ENCODE peak calls at places on chromosomes 6 and 20, in six cellular contexts. One of them, this sample, is unnamed. For H3K4me1 and H3K36me3, the result is how much of the 10 kb centered on the place peaks cover.

GRCh38 chr6:47253136-47253535 is 56.6 kb downstream of the TNFRSF21 start:
- DNase-seq in CD8-positive, alpha-beta memory T cell: no peak
- DNase-seq in GM23248: no peak
- DNase-seq in mesendoderm: no peak
- DNase-seq in effector memory CD4-positive, alpha-beta T cell: no peak
- DNase-seq in cardiac muscle cell: no peak
- DNase-seq in this sample: no peak

GRCh38 chr20:10501377-10501776 is 66.3 kb downstream of the SLX4IP start:
- DNase-seq in CD8-positive, alpha-beta memory T cell: no peak
- DNase-seq in GM23248: no peak
- DNase-seq in mesendoderm: no peak
- DNase-seq in effector memory CD4-positive, alpha-beta T cell: no peak
- DNase-seq in cardiac muscle cell: no peak
- DNase-seq in this sample: peak

GRCh38 chr20:25287631-25288290 is 39.9 kb downstream of the PYGB start:
- DNase-seq in CD8-positive, alpha-beta memory T cell: no peak
- DNase-seq in GM23248: no peak
- DNase-seq in mesendoderm: no peak
- DNase-seq in effector memory CD4-positive, alpha-beta T cell: no peak
- DNase-seq in cardiac muscle cell: no peak
- DNase-seq in this sample: no peak

GRCh38 chr6:63910863-63911665 is 275.5 kb downstream of the PHF3 start:
- DNase-seq in CD8-positive, alpha-beta memory T cell: no peak
- DNase-seq in GM23248: no peak
- DNase-seq in mesendoderm: no peak
- DNase-seq in effector memory CD4-positive, alpha-beta T cell: no peak
- DNase-seq in cardiac muscle cell: no peak
- DNase-seq in this sample: no peak

GRCh38 chr6:26043389-26044139 is 43.7 kb upstream of the HFE start:
- DNase-seq in CD8-positive, alpha-beta memory T cell: peak
- DNase-seq in GM23248: peak
- DNase-seq in mesendoderm: peak
- DNase-seq in effector memory CD4-positive, alpha-beta T cell: peak
- DNase-seq in cardiac muscle cell: no peak
- DNase-seq in this sample: peak

GRCh38 chr6:163671355-163671754 is 256.8 kb downstream of the QKI start:
- DNase-seq in CD8-positive, alpha-beta memory T cell: no peak
- DNase-seq in GM23248: no peak
- DNase-seq in mesendoderm: no peak
- DNase-seq in effector memory CD4-positive, alpha-beta T cell: no peak
- DNase-seq in cardiac muscle cell: no peak
- DNase-seq in this sample: no peak

GRCh38 chr6:146598785-146599405 is at the start of gene ADGB:
- DNase-seq in CD8-positive, alpha-beta memory T cell: no peak
- DNase-seq in GM23248: peak
- DNase-seq in mesendoderm: peak
- DNase-seq in effector memory CD4-positive, alpha-beta T cell: no peak
- DNase-seq in cardiac muscle cell: peak
- DNase-seq in this sample: no peak

GRCh38 chr6:85329193-85329592 is 120.7 kb upstream of the NT5E start:
- DNase-seq in CD8-positive, alpha-beta memory T cell: no peak
- DNase-seq in GM23248: no peak
- DNase-seq in mesendoderm: no peak
- DNase-seq in effector memory CD4-positive, alpha-beta T cell: no peak
- DNase-seq in cardiac muscle cell: no peak
- DNase-seq in this sample: no peak

GRCh38 chr6:25181923-25182322 is 97.3 kb upstream of the CARMIL1 start:
- DNase-seq in CD8-positive, alpha-beta memory T cell: no peak
- DNase-seq in GM23248: peak
- DNase-seq in mesendoderm: peak
- DNase-seq in effector memory CD4-positive, alpha-beta T cell: no peak
- DNase-seq in cardiac muscle cell: no peak
- DNase-seq in this sample: no peak

GRCh38 chr6:127924440-127924839 is 23.6 kb upstream of the THEMIS start:
- DNase-seq in CD8-positive, alpha-beta memory T cell: no peak
- DNase-seq in GM23248: no peak
- DNase-seq in mesendoderm: no peak
- DNase-seq in effector memory CD4-positive, alpha-beta T cell: no peak
- DNase-seq in cardiac muscle cell: no peak
- DNase-seq in this sample: no peak

GRCh38 chr20:3420211-3420707 is 12.8 kb upstream of the DNAAF9 start:
- DNase-seq in CD8-positive, alpha-beta memory T cell: no peak
- DNase-seq in GM23248: peak
- DNase-seq in mesendoderm: no peak
- DNase-seq in effector memory CD4-positive, alpha-beta T cell: no peak
- DNase-seq in cardiac muscle cell: no peak
- DNase-seq in this sample: peak

GRCh38 chr6:26556263-26557070 is 18.3 kb downstream of the HMGN4 start:
- DNase-seq in CD8-positive, alpha-beta memory T cell: no peak
- DNase-seq in GM23248: peak
- DNase-seq in mesendoderm: peak
- DNase-seq in effector memory CD4-positive, alpha-beta T cell: no peak
- DNase-seq in cardiac muscle cell: no peak
- DNase-seq in this sample: peak

GRCh38 chr20:58073945-58074920 is 154.2 kb downstream of the ANKRD60 start:
- DNase-seq in CD8-positive, alpha-beta memory T cell: no peak
- DNase-seq in GM23248: peak
- DNase-seq in mesendoderm: peak
- DNase-seq in effector memory CD4-positive, alpha-beta T cell: no peak
- DNase-seq in cardiac muscle cell: no peak
- DNase-seq in this sample: no peak

GRCh38 chr20:47287609-47288144 is 68.8 kb downstream of the ZMYND8 start:
- DNase-seq in CD8-positive, alpha-beta memory T cell: no peak
- DNase-seq in GM23248: no peak
- DNase-seq in mesendoderm: no peak
- DNase-seq in effector memory CD4-positive, alpha-beta T cell: no peak
- DNase-seq in cardiac muscle cell: no peak
- DNase-seq in this sample: no peak

GRCh38 chr6:7058250-7058923 is 49.4 kb upstream of the RREB1 start:
- DNase-seq in CD8-positive, alpha-beta memory T cell: no peak
- DNase-seq in GM23248: peak
- DNase-seq in mesendoderm: peak
- DNase-seq in effector memory CD4-positive, alpha-beta T cell: no peak
- DNase-seq in cardiac muscle cell: peak
- DNase-seq in this sample: no peak

GRCh38 chr6:159693894-159694545 is 979 bp upstream of the SOD2 start:
- DNase-seq in CD8-positive, alpha-beta memory T cell: no peak
- DNase-seq in GM23248: peak
- DNase-seq in mesendoderm: peak
- DNase-seq in effector memory CD4-positive, alpha-beta T cell: peak
- DNase-seq in cardiac muscle cell: peak
- DNase-seq in this sample: peak

GRCh38 chr20:2123720-2124119 is 22.1 kb downstream of the STK35 start:
- DNase-seq in CD8-positive, alpha-beta memory T cell: no peak
- DNase-seq in GM23248: peak
- DNase-seq in mesendoderm: no peak
- DNase-seq in effector memory CD4-positive, alpha-beta T cell: no peak
- DNase-seq in cardiac muscle cell: no peak
- DNase-seq in this sample: no peak

GRCh38 chr6:96015791-96016776 is at the start of gene FUT9:
- DNase-seq in CD8-positive, alpha-beta memory T cell: no peak
- DNase-seq in GM23248: no peak
- DNase-seq in mesendoderm: peak
- DNase-seq in effector memory CD4-positive, alpha-beta T cell: no peak
- DNase-seq in cardiac muscle cell: peak
- DNase-seq in this sample: no peak

GRCh38 chr6:131199568-131200272 is 64.5 kb downstream of the AKAP7 start:
- DNase-seq in CD8-positive, alpha-beta memory T cell: peak
- DNase-seq in GM23248: peak
- DNase-seq in mesendoderm: peak
- DNase-seq in effector memory CD4-positive, alpha-beta T cell: peak
- DNase-seq in cardiac muscle cell: peak
- DNase-seq in this sample: peak

GRCh38 chr6:132746049-132746448 is 11.7 kb downstream of the VNN2 start:
- DNase-seq in CD8-positive, alpha-beta memory T cell: no peak
- DNase-seq in GM23248: peak
- DNase-seq in mesendoderm: no peak
- DNase-seq in effector memory CD4-positive, alpha-beta T cell: no peak
- DNase-seq in cardiac muscle cell: no peak
- DNase-seq in this sample: no peak

GRCh38 chr6:152816055-152816454 is 65.5 kb downstream of the VIP start:
- DNase-seq in CD8-positive, alpha-beta memory T cell: no peak
- DNase-seq in GM23248: no peak
- DNase-seq in mesendoderm: no peak
- DNase-seq in effector memory CD4-positive, alpha-beta T cell: no peak
- DNase-seq in cardiac muscle cell: no peak
- DNase-seq in this sample: no peak

GRCh38 chr6:13554929-13555333 is 19.5 kb upstream of the SIRT5 start:
- DNase-seq in CD8-positive, alpha-beta memory T cell: no peak
- DNase-seq in GM23248: peak
- DNase-seq in mesendoderm: peak
- DNase-seq in effector memory CD4-positive, alpha-beta T cell: no peak
- DNase-seq in cardiac muscle cell: peak
- DNase-seq in this sample: no peak

GRCh38 chr20:64055893-64056638 is 6.6 kb upstream of the SOX18 start:
- DNase-seq in CD8-positive, alpha-beta memory T cell: no peak
- DNase-seq in GM23248: no peak
- DNase-seq in mesendoderm: peak
- DNase-seq in effector memory CD4-positive, alpha-beta T cell: no peak
- DNase-seq in cardiac muscle cell: no peak
- DNase-seq in this sample: no peak

GRCh38 chr6:14824060-14824834 is 421.6 kb upstream of the JARID2 start:
- DNase-seq in CD8-positive, alpha-beta memory T cell: no peak
- DNase-seq in GM23248: no peak
- DNase-seq in mesendoderm: no peak
- DNase-seq in effector memory CD4-positive, alpha-beta T cell: no peak
- DNase-seq in cardiac muscle cell: no peak
- DNase-seq in this sample: no peak

GRCh38 chr20:38649275-38649891 is 47.8 kb downstream of the ARHGAP40 start:
- DNase-seq in CD8-positive, alpha-beta memory T cell: no peak
- DNase-seq in GM23248: peak
- DNase-seq in mesendoderm: no peak
- DNase-seq in effector memory CD4-positive, alpha-beta T cell: no peak
- DNase-seq in cardiac muscle cell: peak
- DNase-seq in this sample: no peak

GRCh38 chr20:60101201-60101893 is 143.1 kb downstream of the CDH26 start:
- DNase-seq in CD8-positive, alpha-beta memory T cell: no peak
- DNase-seq in GM23248: no peak
- DNase-seq in mesendoderm: no peak
- DNase-seq in effector memory CD4-positive, alpha-beta T cell: no peak
- DNase-seq in cardiac muscle cell: no peak
- DNase-seq in this sample: no peak

GRCh38 chr6:112291161-112291762 is 36.9 kb upstream of the LAMA4 start:
- DNase-seq in CD8-positive, alpha-beta memory T cell: no peak
- DNase-seq in GM23248: no peak
- DNase-seq in mesendoderm: no peak
- DNase-seq in effector memory CD4-positive, alpha-beta T cell: no peak
- DNase-seq in cardiac muscle cell: no peak
- DNase-seq in this sample: no peak

GRCh38 chr6:15316754-15317153 is 70.9 kb downstream of the JARID2 start:
- DNase-seq in CD8-positive, alpha-beta memory T cell: no peak
- DNase-seq in GM23248: no peak
- DNase-seq in mesendoderm: no peak
- DNase-seq in effector memory CD4-positive, alpha-beta T cell: no peak
- DNase-seq in cardiac muscle cell: no peak
- DNase-seq in this sample: no peak

GRCh38 chr6:24064832-24065231 is 61.2 kb upstream of the NRSN1 start:
- DNase-seq in CD8-positive, alpha-beta memory T cell: no peak
- DNase-seq in GM23248: peak
- DNase-seq in mesendoderm: no peak
- DNase-seq in effector memory CD4-positive, alpha-beta T cell: no peak
- DNase-seq in cardiac muscle cell: no peak
- DNase-seq in this sample: no peak

GRCh38 chr6:37987008-37987407 is 167.5 kb downstream of the ZFAND3 start:
- DNase-seq in CD8-positive, alpha-beta memory T cell: no peak
- DNase-seq in GM23248: peak
- DNase-seq in mesendoderm: no peak
- DNase-seq in effector memory CD4-positive, alpha-beta T cell: no peak
- DNase-seq in cardiac muscle cell: no peak
- DNase-seq in this sample: no peak

GRCh38 chr6:32933661-32934085 is 7.2 kb downstream of the HLA-DMB start:
- DNase-seq in CD8-positive, alpha-beta memory T cell: peak
- DNase-seq in GM23248: peak
- DNase-seq in mesendoderm: peak
- DNase-seq in effector memory CD4-positive, alpha-beta T cell: peak
- DNase-seq in cardiac muscle cell: peak
- DNase-seq in this sample: peak

DNA sequence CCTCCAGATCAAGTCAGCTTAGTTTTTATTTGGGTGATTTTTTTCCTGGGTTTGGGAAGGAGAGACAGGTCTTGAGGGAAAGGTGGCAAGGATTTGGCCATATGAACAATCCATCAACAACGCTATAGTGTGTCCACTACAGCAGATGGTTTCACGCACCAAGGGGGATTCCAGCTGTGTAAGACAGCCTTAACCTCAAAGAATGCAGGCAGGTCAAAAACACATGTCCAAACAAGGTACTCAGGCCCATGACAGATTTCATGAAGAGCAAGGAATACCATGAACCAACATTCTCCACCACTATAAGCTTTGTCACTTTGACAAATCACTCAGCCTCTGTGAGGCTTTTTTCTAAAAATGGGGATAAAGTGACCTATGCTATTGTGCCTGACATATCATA is 2.0 kb downstream of the AIF1 start:
- DNase-seq in CD8-positive, alpha-beta memory T cell: no peak
- DNase-seq in GM23248: no peak
- DNase-seq in mesendoderm: no peak
- DNase-seq in effector memory CD4-positive, alpha-beta T cell: no peak
- DNase-seq in cardiac muscle cell: no peak
- DNase-seq in this sample: no peak
- H3K4me1 ChIP-seq in CD8-positive, alpha-beta memory T cell: under half
- H3K4me1 ChIP-seq in GM23248: under half
- H3K4me1 ChIP-seq in mesendoderm: under half
- H3K4me1 ChIP-seq in effector memory CD4-positive, alpha-beta T cell: under half
- H3K4me1 ChIP-seq in cardiac muscle cell: under half
- H3K4me1 ChIP-seq in this sample: under half

GRCh38 chr6:169014681-169015080 is 239.0 kb downstream of the THBS2 start:
- DNase-seq in CD8-positive, alpha-beta memory T cell: no peak
- DNase-seq in GM23248: no peak
- DNase-seq in mesendoderm: no peak
- DNase-seq in effector memory CD4-positive, alpha-beta T cell: no peak
- DNase-seq in cardiac muscle cell: no peak
- DNase-seq in this sample: no peak
- H3K36me3 ChIP-seq in CD8-positive, alpha-beta memory T cell: under half
- H3K36me3 ChIP-seq in GM23248: under half
- H3K36me3 ChIP-seq in mesendoderm: under half
- H3K36me3 ChIP-seq in effector memory CD4-positive, alpha-beta T cell: under half
- H3K36me3 ChIP-seq in cardiac muscle cell: under half
- H3K36me3 ChIP-seq in this sample: under half

DNA sequence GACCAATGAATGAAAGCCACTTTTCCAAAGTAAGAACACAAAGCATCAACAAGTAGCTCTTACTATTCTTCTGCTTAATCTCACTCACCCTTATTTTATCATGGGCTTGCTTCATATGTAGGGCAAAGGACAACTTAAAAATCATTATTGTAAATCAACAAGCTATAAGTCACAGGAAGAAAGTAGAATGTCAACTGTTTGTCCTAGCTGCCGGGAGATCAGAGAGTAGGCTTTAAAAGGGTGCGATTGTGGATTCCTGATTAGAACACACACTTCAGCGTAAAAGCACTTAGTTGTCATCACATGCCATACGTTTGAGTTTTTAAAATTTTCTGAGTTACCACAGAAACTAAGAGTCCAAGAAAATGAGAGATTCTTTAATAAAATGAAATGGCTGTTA is 44.4 kb upstream of the NHSL1 start:
- DNase-seq in CD8-positive, alpha-beta memory T cell: no peak
- DNase-seq in GM23248: no peak
- DNase-seq in mesendoderm: no peak
- DNase-seq in effector memory CD4-positive, alpha-beta T cell: no peak
- DNase-seq in cardiac muscle cell: no peak
- DNase-seq in this sample: no peak
- H3K4me1 ChIP-seq in CD8-positive, alpha-beta memory T cell: under half
- H3K4me1 ChIP-seq in GM23248: under half
- H3K4me1 ChIP-seq in mesendoderm: under half
- H3K4me1 ChIP-seq in effector memory CD4-positive, alpha-beta T cell: under half
- H3K4me1 ChIP-seq in cardiac muscle cell: under half
- H3K4me1 ChIP-seq in this sample: under half

GRCh38 chr6:105279463-105279862 is 99.6 kb upstream of the POPDC3 start:
- DNase-seq in CD8-positive, alpha-beta memory T cell: no peak
- DNase-seq in GM23248: no peak
- DNase-seq in mesendoderm: no peak
- DNase-seq in effector memory CD4-positive, alpha-beta T cell: no peak
- DNase-seq in cardiac muscle cell: no peak
- DNase-seq in this sample: no peak
- H3K36me3 ChIP-seq in CD8-positive, alpha-beta memory T cell: under half
- H3K36me3 ChIP-seq in GM23248: under half
- H3K36me3 ChIP-seq in mesendoderm: under half
- H3K36me3 ChIP-seq in effector memory CD4-positive, alpha-beta T cell: half or more
- H3K36me3 ChIP-seq in cardiac muscle cell: under half
- H3K36me3 ChIP-seq in this sample: under half

This sample was measured in CD4-positive, alpha-beta memory T cell.